ENCODE peak calls at places on chromosomes 5 and 9, in eight cellular contexts. Y is adrenal gland, J is neuronal stem cell, S is OCI-LY7, C is upper lobe of right lung, R is aorta, W is DND-41, X is HCT116. T is an unnamed sample. For H3K4me1, the result is how much of the 10 kb centered on the place peaks cover.

GRCh38 chr9:131100445-131100844 is 4.1 kb downstream of the AIF1L start:
- DNase-seq in Y (no peak), J (no peak), S (no peak), C (no peak), R (no peak), W (no peak), X (no peak), T (no peak)

GRCh38 chr5:66193419-66193818 is 49.3 kb downstream of the SREK1 start:
- DNase-seq in Y (no peak), J (no peak), S (no peak), C (no peak), R (no peak), W (no peak), X (no peak), T (no peak)

GRCh38 chr5:17316973-17317459 is 99.6 kb downstream of the BASP1 start:
- DNase-seq in Y (no peak), J (no peak), S (peak), C (no peak), R (no peak), W (no peak), X (no peak), T (no peak)

GRCh38 chr5:131630963-131631350 is 4.1 kb downstream of the RAPGEF6 start:
- DNase-seq in Y (no peak), J (no peak), S (no peak), C (no peak), R (no peak), W (no peak), X (no peak), T (no peak)

GRCh38 chr9:130508218-130508617 is 63.5 kb downstream of the ASS1 start:
- DNase-seq in Y (no peak), J (no peak), S (no peak), C (no peak), R (no peak), W (no peak), X (no peak), T (no peak)

GRCh38 chr5:177312649-177313181 is 1.0 kb upstream of the MXD3 start:
- DNase-seq in Y (no peak), J (no peak), S (peak), C (no peak), R (peak), W (peak), X (peak), T (peak)

GRCh38 chr5:45507174-45507573 is 189.0 kb downstream of the HCN1 start:
- DNase-seq in Y (no peak), J (no peak), S (no peak), C (no peak), R (no peak), W (no peak), X (no peak), T (no peak)

GRCh38 chr5:61450170-61450815 is 118.2 kb downstream of the ZSWIM6 start:
- DNase-seq in Y (peak), J (peak), S (no peak), C (no peak), R (peak), W (no peak), X (peak), T (no peak)

GRCh38 chr5:62791059-62791458 is 212.4 kb downstream of the LRRC70 start:
- DNase-seq in Y (no peak), J (no peak), S (no peak), C (no peak), R (no peak), W (no peak), X (peak), T (peak)

GRCh38 chr5:52915176-52915875 is 73.8 kb upstream of the ITGA2 start:
- DNase-seq in Y (peak), J (peak), S (peak), C (no peak), R (no peak), W (peak), X (peak), T (peak)

GRCh38 chr5:99773290-99773689 is 761.9 kb upstream of the FAM174A start:
- DNase-seq in Y (no peak), J (no peak), S (no peak), C (no peak), R (no peak), W (no peak), X (no peak), T (no peak)

GRCh38 chr5:137264041-137264440 is 235.1 kb downstream of the SPOCK1 start:
- DNase-seq in Y (no peak), J (no peak), S (no peak), C (no peak), R (no peak), W (no peak), X (no peak), T (no peak)

GRCh38 chr9:93223241-93224180 is 39.6 kb downstream of the WNK2 start:
- DNase-seq in Y (peak), J (no peak), S (no peak), C (no peak), R (no peak), W (no peak), X (peak), T (no peak)

GRCh38 chr5:171272996-171273970 is 35.8 kb upstream of the TLX3 start:
- DNase-seq in Y (no peak), J (peak), S (peak), C (no peak), R (no peak), W (peak), X (peak), T (no peak)

GRCh38 chr5:140870221-140871201 is 1.8 kb downstream of the PCDHA11 start:
- DNase-seq in Y (no peak), J (no peak), S (no peak), C (no peak), R (no peak), W (no peak), X (no peak), T (no peak)

GRCh38 chr5:126742425-126742824 is 34.5 kb upstream of the LMNB1 start:
- DNase-seq in Y (no peak), J (no peak), S (no peak), C (no peak), R (no peak), W (no peak), X (no peak), T (no peak)

GRCh38 chr9:83932001-83932400 is 10.8 kb upstream of the KIF27 start:
- DNase-seq in Y (no peak), J (no peak), S (no peak), C (no peak), R (no peak), W (no peak), X (no peak), T (no peak)

GRCh38 chr9:739362-739761 is 102.1 kb upstream of the DMRT1 start:
- DNase-seq in Y (no peak), J (no peak), S (no peak), C (no peak), R (no peak), W (no peak), X (no peak), T (no peak)

GRCh38 chr5:142325677-142326479 is 1.1 kb upstream of the SPRY4 start:
- DNase-seq in Y (peak), J (peak), S (no peak), C (peak), R (peak), W (no peak), X (peak), T (no peak)

GRCh38 chr9:79193001-79193400 is 378.8 kb upstream of the TLE4 start:
- DNase-seq in Y (no peak), J (no peak), S (no peak), C (no peak), R (no peak), W (no peak), X (no peak), T (no peak)

GRCh38 chr5:113123563-113123962 is 147.0 kb downstream of the DCP2 start:
- DNase-seq in Y (no peak), J (no peak), S (peak), C (no peak), R (no peak), W (no peak), X (peak), T (peak)

GRCh38 chr9:136798708-136799078 is 2.6 kb downstream of the CCDC183 start:
- DNase-seq in Y (no peak), J (no peak), S (no peak), C (no peak), R (peak), W (no peak), X (no peak), T (no peak)

GRCh38 chr5:115267617-115268016 is 4.9 kb upstream of the PGGT1B start:
- DNase-seq in Y (no peak), J (no peak), S (no peak), C (no peak), R (no peak), W (no peak), X (no peak), T (no peak)

GRCh38 chr5:154648706-154649105 is 106.5 kb upstream of the LARP1 start:
- DNase-seq in Y (peak), J (no peak), S (no peak), C (no peak), R (no peak), W (no peak), X (no peak), T (no peak)

GRCh38 chr9:13444272-13444608 is 164.7 kb upstream of the MPDZ start:
- DNase-seq in Y (no peak), J (no peak), S (no peak), C (no peak), R (no peak), W (no peak), X (no peak), T (no peak)

GRCh38 chr9:76539180-76539579 is 80.2 kb downstream of the GCNT1 start:
- DNase-seq in Y (no peak), J (no peak), S (no peak), C (no peak), R (no peak), W (no peak), X (no peak), T (no peak)
- H3K4me1 ChIP-seq in Y (under half), J (under half), S (under half), C (under half), R (under half), W (under half), X (under half), T (under half)

GRCh38 chr5:1128977-1129724 is 17.3 kb upstream of the SLC12A7 start:
- DNase-seq in Y (no peak), J (no peak), S (no peak), C (no peak), R (no peak), W (no peak), X (no peak), T (no peak)

GRCh38 chr5:1130218-1130946 is 18.5 kb upstream of the SLC12A7 start:
- DNase-seq in Y (no peak), J (no peak), S (peak), C (peak), R (no peak), W (no peak), X (no peak), T (no peak)

GRCh38 chr5:1131191-1131621 is 19.3 kb upstream of the SLC12A7 start:
- DNase-seq in Y (no peak), J (no peak), S (no peak), C (no peak), R (no peak), W (no peak), X (no peak), T (no peak)

GRCh38 chr5:1127991-1128785 is 16.3 kb upstream of the SLC12A7 start:
- DNase-seq in Y (no peak), J (no peak), S (no peak), C (no peak), R (no peak), W (no peak), X (no peak), T (no peak)

GRCh38 chr5:1129725-1130082 is 17.8 kb upstream of the SLC12A7 start:
- DNase-seq in Y (no peak), J (no peak), S (no peak), C (no peak), R (no peak), W (no peak), X (no peak), T (no peak)
- H3K4me3 ChIP-seq in Y (no peak), J (no peak), S (no peak), C (no peak), R (no peak), W (no peak), X (no peak), T (no peak)

DNA sequence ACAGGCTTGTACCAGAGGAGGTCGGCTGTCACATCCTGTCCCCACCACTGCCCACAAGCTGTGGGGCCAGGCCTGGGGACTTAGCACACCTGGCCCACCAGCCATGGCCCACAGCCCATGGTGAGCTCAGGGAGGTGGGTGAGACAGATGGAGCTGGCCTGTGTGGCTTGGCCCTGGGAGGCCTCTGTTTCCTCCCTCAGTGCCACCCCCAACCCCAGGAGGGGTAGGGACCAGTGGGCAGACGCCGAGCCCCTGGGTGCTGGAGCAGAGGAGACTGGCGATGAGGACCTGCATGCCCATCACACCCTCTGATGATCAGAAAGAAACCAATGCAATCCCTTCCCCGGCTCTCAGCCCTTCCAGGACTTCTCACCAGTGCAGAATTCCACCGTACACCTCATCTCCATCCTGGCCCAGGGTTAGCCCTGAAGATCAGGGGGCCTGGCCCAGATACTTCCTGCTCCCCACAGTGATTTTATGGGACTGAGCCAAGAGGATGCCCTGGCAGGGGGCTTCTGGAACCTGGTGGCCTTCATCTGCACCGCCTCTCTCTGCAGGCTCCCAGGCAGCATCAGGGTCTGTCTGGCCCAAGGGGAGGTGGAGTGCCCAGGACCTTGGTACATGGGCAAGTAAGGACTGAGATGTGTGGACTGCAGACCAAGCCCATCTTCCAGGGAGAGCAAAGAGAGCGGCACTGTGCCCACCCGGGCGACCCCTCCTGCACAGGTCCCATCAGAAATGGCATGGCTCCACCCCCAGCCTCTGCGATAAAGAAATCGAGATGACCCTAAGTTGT is 16.9 kb upstream of the NKD2 start:
- DNase-seq in Y (no peak), J (no peak), S (no peak), C (no peak), R (peak), W (peak), X (no peak), T (peak)
- H3K4me1 ChIP-seq in Y (under half), J (under half), S (under half), C (under half), R (under half), W (under half), X (under half), T (under half)

GRCh38 chr9:117779760-117780159 is 75.6 kb downstream of the TLR4 start:
- DNase-seq in Y (no peak), J (no peak), S (no peak), C (no peak), R (no peak), W (no peak), X (no peak), T (no peak)

GRCh38 chr9:117777823-117778222 is 73.6 kb downstream of the TLR4 start:
- DNase-seq in Y (no peak), J (no peak), S (no peak), C (no peak), R (no peak), W (no peak), X (no peak), T (no peak)

GRCh38 chr9:117784996-117785395 is 80.8 kb downstream of the TLR4 start:
- DNase-seq in Y (no peak), J (no peak), S (no peak), C (no peak), R (no peak), W (no peak), X (no peak), T (no peak)

GRCh38 chr9:117783828-117784227 is 79.6 kb downstream of the TLR4 start:
- DNase-seq in Y (no peak), J (no peak), S (peak), C (no peak), R (peak), W (peak), X (no peak), T (no peak)

DNA sequence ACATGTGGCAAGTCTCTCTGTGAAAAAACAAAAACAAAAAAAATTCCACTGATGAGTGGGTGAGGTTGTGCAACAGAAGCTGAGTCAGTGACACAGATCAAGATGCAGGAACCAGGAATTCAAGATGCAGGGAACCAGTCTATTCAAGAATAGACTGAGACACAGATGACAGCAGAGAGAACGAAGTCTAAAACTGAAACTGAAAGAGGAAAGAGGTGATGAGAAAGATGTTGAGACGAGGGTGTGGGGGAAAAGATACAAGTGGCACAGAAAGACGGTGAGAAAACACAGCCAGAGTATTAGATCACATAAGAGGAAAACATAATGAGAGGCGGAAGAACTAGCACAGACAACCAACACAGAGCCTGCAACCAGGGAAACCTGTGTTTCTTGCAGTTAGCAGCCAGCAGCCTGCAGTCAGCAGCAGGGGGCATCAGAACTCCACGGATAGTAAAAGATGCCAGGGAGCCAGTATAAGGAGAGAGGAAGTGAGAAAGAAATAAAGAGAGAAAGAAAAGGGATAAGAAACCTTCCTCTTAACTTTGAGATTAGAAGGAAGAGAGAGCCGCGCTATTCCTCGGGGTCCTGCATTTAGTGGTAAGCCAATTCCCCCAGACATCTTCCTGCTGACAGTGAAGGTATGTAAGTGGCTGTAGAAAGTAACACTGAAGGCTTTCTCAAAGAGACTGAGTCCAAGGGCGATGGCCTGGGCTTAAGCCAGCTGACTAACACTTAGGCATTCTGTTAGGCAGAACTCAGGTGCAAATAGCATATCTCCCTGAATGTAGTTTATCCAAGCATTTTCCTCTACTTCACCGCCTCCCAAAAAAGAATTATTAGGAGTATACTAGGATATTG is 79.0 kb downstream of the TLR4 start:
- DNase-seq in Y (peak), J (peak), S (peak), C (peak), R (peak), W (peak), X (no peak), T (peak)
- H3K4me3 ChIP-seq in Y (no peak), J (peak), S (peak), C (peak), R (peak), W (peak), X (no peak), T (no peak)

GRCh38 chr5:139676951-139677367 is 28.8 kb downstream of the CXXC5 start:
- DNase-seq in Y (no peak), J (no peak), S (no peak), C (no peak), R (no peak), W (no peak), X (no peak), T (no peak)

GRCh38 chr5:139675213-139675612 is 27.1 kb downstream of the CXXC5 start:
- DNase-seq in Y (no peak), J (no peak), S (no peak), C (no peak), R (no peak), W (no peak), X (no peak), T (no peak)

GRCh38 chr5:139675825-139676224 is 27.7 kb downstream of the CXXC5 start:
- DNase-seq in Y (no peak), J (no peak), S (no peak), C (no peak), R (no peak), W (no peak), X (no peak), T (no peak)

GRCh38 chr5:139677404-139678282 is 29.5 kb downstream of the CXXC5 start:
- DNase-seq in Y (no peak), J (no peak), S (no peak), C (no peak), R (no peak), W (no peak), X (no peak), T (no peak)

DNA sequence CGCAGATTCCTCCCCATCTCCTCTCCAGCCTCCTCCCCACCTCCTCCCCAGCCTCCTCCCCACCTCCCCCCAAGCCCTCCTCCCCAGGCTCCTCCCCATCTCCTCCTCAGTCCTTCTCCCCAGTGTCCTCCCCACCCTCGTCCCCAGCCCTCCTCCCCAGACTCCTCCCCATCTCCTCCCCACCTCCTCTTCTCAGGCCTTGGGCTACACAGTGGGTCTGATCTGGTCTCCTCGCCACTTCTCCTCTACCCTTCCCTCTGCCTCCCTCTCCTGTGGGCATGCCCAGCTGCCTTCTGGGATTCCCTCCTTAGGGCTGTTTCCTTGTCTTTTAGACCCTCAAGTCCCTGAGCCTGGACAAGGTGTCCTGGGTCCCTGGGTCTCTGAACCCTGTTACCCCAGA is 28.3 kb downstream of the CXXC5 start:
- DNase-seq in Y (no peak), J (no peak), S (no peak), C (no peak), R (no peak), W (no peak), X (no peak), T (no peak)
- H3K4me1 ChIP-seq in Y (under half), J (under half), S (under half), C (under half), R (under half), W (under half), X (under half), T (under half)

GRCh38 chr9:33934188-33934878 is 114.4 kb downstream of the UBAP2 start:
- DNase-seq in Y (no peak), J (no peak), S (no peak), C (no peak), R (no peak), W (no peak), X (no peak), T (no peak)
- H3K4me3 ChIP-seq in Y (no peak), J (no peak), S (no peak), C (no peak), R (no peak), W (no peak), X (no peak), T (no peak)